ENCODE peak calls at places on chromosomes 2 and 18, in nine cellular contexts. One of them, this sample, is unnamed.

GRCh38 chr2:39706350-39706749 is 40.6 kb downstream of the TMEM178A start:
- DNase-seq in COR-L47: no peak
- DNase-seq in NCI-H446: no peak
- DNase-seq in stimulated activated CD4-positive, alpha-beta T cell treated with anti-CD3 and anti-CD28 coated beads, Interleukin-15, amount 100 ng/mL, for 1 hour: no peak
- DNase-seq in central memory CD8-positive, alpha-beta T cell: no peak
- DNase-seq in tibial artery: no peak
- DNase-seq in caudate nucleus: no peak
- DNase-seq in G401: no peak
- DNase-seq in left cardiac atrium: no peak
- DNase-seq in this sample: no peak

GRCh38 chr2:233189032-233189431 is 62.4 kb upstream of the ATG16L1 start:
- DNase-seq in left cardiac atrium: no peak
- DNase-seq in NCI-H446: no peak
- DNase-seq in COR-L47: no peak
- DNase-seq in tibial artery: no peak
- DNase-seq in stimulated activated CD4-positive, alpha-beta T cell treated with anti-CD3 and anti-CD28 coated beads, Interleukin-15, amount 100 ng/mL, for 1 hour: no peak
- DNase-seq in central memory CD8-positive, alpha-beta T cell: no peak
- DNase-seq in G401: peak; percentile 21
- DNase-seq in caudate nucleus: no peak
- DNase-seq in this sample: no peak

GRCh38 chr18:809985-810642 is 1.9 kb downstream of the YES1 start:
- DNase-seq in central memory CD8-positive, alpha-beta T cell: no peak
- DNase-seq in NCI-H446: no peak
- DNase-seq in G401: no peak
- DNase-seq in left cardiac atrium: no peak
- DNase-seq in tibial artery: no peak
- DNase-seq in caudate nucleus: no peak
- DNase-seq in COR-L47: no peak
- DNase-seq in stimulated activated CD4-positive, alpha-beta T cell treated with anti-CD3 and anti-CD28 coated beads, Interleukin-15, amount 100 ng/mL, for 1 hour: no peak
- DNase-seq in this sample: no peak

GRCh38 chr18:46915800-46916550 is 1.3 kb downstream of the PIAS2 start:
- DNase-seq in caudate nucleus: no peak
- DNase-seq in left cardiac atrium: no peak
- DNase-seq in NCI-H446: no peak
- DNase-seq in stimulated activated CD4-positive, alpha-beta T cell treated with anti-CD3 and anti-CD28 coated beads, Interleukin-15, amount 100 ng/mL, for 1 hour: no peak
- DNase-seq in tibial artery: no peak
- DNase-seq in G401: peak; percentile 30
- DNase-seq in central memory CD8-positive, alpha-beta T cell: no peak
- DNase-seq in COR-L47: peak; percentile 41
- DNase-seq in this sample: no peak

GRCh38 chr2:15846626-15847025 is 93.7 kb upstream of the MYCN start:
- DNase-seq in left cardiac atrium: no peak
- DNase-seq in stimulated activated CD4-positive, alpha-beta T cell treated with anti-CD3 and anti-CD28 coated beads, Interleukin-15, amount 100 ng/mL, for 1 hour: no peak
- DNase-seq in NCI-H446: no peak
- DNase-seq in central memory CD8-positive, alpha-beta T cell: no peak
- DNase-seq in COR-L47: no peak
- DNase-seq in caudate nucleus: no peak
- DNase-seq in G401: peak; percentile 88
- DNase-seq in tibial artery: no peak
- DNase-seq in this sample: no peak

GRCh38 chr2:151339168-151339567 is 18.2 kb upstream of the TNFAIP6 start:
- DNase-seq in tibial artery: no peak
- DNase-seq in stimulated activated CD4-positive, alpha-beta T cell treated with anti-CD3 and anti-CD28 coated beads, Interleukin-15, amount 100 ng/mL, for 1 hour: no peak
- DNase-seq in left cardiac atrium: no peak
- DNase-seq in NCI-H446: peak; percentile 52
- DNase-seq in caudate nucleus: no peak
- DNase-seq in COR-L47: no peak
- DNase-seq in G401: peak; percentile 43
- DNase-seq in central memory CD8-positive, alpha-beta T cell: no peak
- DNase-seq in this sample: no peak

GRCh38 chr2:40148344-40148743 is 303.5 kb downstream of the SLC8A1 start:
- DNase-seq in COR-L47: no peak
- DNase-seq in NCI-H446: no peak
- DNase-seq in tibial artery: no peak
- DNase-seq in G401: no peak
- DNase-seq in caudate nucleus: no peak
- DNase-seq in left cardiac atrium: no peak
- DNase-seq in stimulated activated CD4-positive, alpha-beta T cell treated with anti-CD3 and anti-CD28 coated beads, Interleukin-15, amount 100 ng/mL, for 1 hour: no peak
- DNase-seq in central memory CD8-positive, alpha-beta T cell: no peak
- DNase-seq in this sample: no peak

GRCh38 chr18:43161528-43161927 is 46.0 kb upstream of the RIT2 start:
- DNase-seq in tibial artery: no peak
- DNase-seq in COR-L47: no peak
- DNase-seq in caudate nucleus: no peak
- DNase-seq in left cardiac atrium: no peak
- DNase-seq in NCI-H446: no peak
- DNase-seq in central memory CD8-positive, alpha-beta T cell: no peak
- DNase-seq in G401: no peak
- DNase-seq in stimulated activated CD4-positive, alpha-beta T cell treated with anti-CD3 and anti-CD28 coated beads, Interleukin-15, amount 100 ng/mL, for 1 hour: no peak
- DNase-seq in this sample: no peak

GRCh38 chr18:22020127-22020866 is 149.1 kb upstream of the GATA6 start:
- DNase-seq in caudate nucleus: no peak
- DNase-seq in G401: no peak
- DNase-seq in central memory CD8-positive, alpha-beta T cell: no peak
- DNase-seq in COR-L47: no peak
- DNase-seq in tibial artery: no peak
- DNase-seq in NCI-H446: no peak
- DNase-seq in stimulated activated CD4-positive, alpha-beta T cell treated with anti-CD3 and anti-CD28 coated beads, Interleukin-15, amount 100 ng/mL, for 1 hour: no peak
- DNase-seq in left cardiac atrium: no peak
- DNase-seq in this sample: no peak

GRCh38 chr2:140804682-140805235 is 1326.1 kb downstream of the LRP1B start:
- DNase-seq in left cardiac atrium: no peak
- DNase-seq in tibial artery: no peak
- DNase-seq in caudate nucleus: no peak
- DNase-seq in stimulated activated CD4-positive, alpha-beta T cell treated with anti-CD3 and anti-CD28 coated beads, Interleukin-15, amount 100 ng/mL, for 1 hour: no peak
- DNase-seq in G401: no peak
- DNase-seq in NCI-H446: no peak
- DNase-seq in COR-L47: no peak
- DNase-seq in central memory CD8-positive, alpha-beta T cell: no peak
- DNase-seq in this sample: no peak

GRCh38 chr2:241702155-241702404 is 241 bp downstream of the ING5 start:
- DNase-seq in tibial artery: no peak
- DNase-seq in left cardiac atrium: no peak
- DNase-seq in central memory CD8-positive, alpha-beta T cell: no peak
- DNase-seq in stimulated activated CD4-positive, alpha-beta T cell treated with anti-CD3 and anti-CD28 coated beads, Interleukin-15, amount 100 ng/mL, for 1 hour: peak; percentile 81
- DNase-seq in caudate nucleus: peak; percentile 58
- DNase-seq in G401: no peak
- DNase-seq in NCI-H446: peak; percentile 86
- DNase-seq in COR-L47: no peak
- DNase-seq in this sample: no peak

GRCh38 chr2:218995561-218995960 is 2.3 kb upstream of the CRYBA2 start:
- DNase-seq in NCI-H446: no peak
- DNase-seq in G401: no peak
- DNase-seq in tibial artery: no peak
- DNase-seq in caudate nucleus: no peak
- DNase-seq in central memory CD8-positive, alpha-beta T cell: no peak
- DNase-seq in left cardiac atrium: no peak
- DNase-seq in COR-L47: no peak
- DNase-seq in stimulated activated CD4-positive, alpha-beta T cell treated with anti-CD3 and anti-CD28 coated beads, Interleukin-15, amount 100 ng/mL, for 1 hour: no peak
- DNase-seq in this sample: no peak

GRCh38 chr2:105934467-105934866 is 189.8 kb downstream of the NCK2 start:
- DNase-seq in G401: no peak
- DNase-seq in tibial artery: no peak
- DNase-seq in NCI-H446: no peak
- DNase-seq in left cardiac atrium: no peak
- DNase-seq in COR-L47: no peak
- DNase-seq in stimulated activated CD4-positive, alpha-beta T cell treated with anti-CD3 and anti-CD28 coated beads, Interleukin-15, amount 100 ng/mL, for 1 hour: peak; percentile 9
- DNase-seq in central memory CD8-positive, alpha-beta T cell: peak; percentile 13
- DNase-seq in caudate nucleus: no peak
- DNase-seq in this sample: no peak

GRCh38 chr2:150575861-150576260 is 88.4 kb upstream of the RND3 start:
- DNase-seq in COR-L47: no peak
- DNase-seq in G401: no peak
- DNase-seq in NCI-H446: no peak
- DNase-seq in caudate nucleus: no peak
- DNase-seq in stimulated activated CD4-positive, alpha-beta T cell treated with anti-CD3 and anti-CD28 coated beads, Interleukin-15, amount 100 ng/mL, for 1 hour: no peak
- DNase-seq in tibial artery: no peak
- DNase-seq in central memory CD8-positive, alpha-beta T cell: no peak
- DNase-seq in left cardiac atrium: no peak
- DNase-seq in this sample: no peak

GRCh38 chr2:189439342-189439741 is 1.9 kb upstream of the WDR75 start:
- DNase-seq in left cardiac atrium: no peak
- DNase-seq in tibial artery: no peak
- DNase-seq in NCI-H446: no peak
- DNase-seq in G401: no peak
- DNase-seq in caudate nucleus: no peak
- DNase-seq in central memory CD8-positive, alpha-beta T cell: no peak
- DNase-seq in stimulated activated CD4-positive, alpha-beta T cell treated with anti-CD3 and anti-CD28 coated beads, Interleukin-15, amount 100 ng/mL, for 1 hour: no peak
- DNase-seq in COR-L47: no peak
- DNase-seq in this sample: no peak

GRCh38 chr2:204072443-204073324 is 136.1 kb downstream of the ICOS start:
- DNase-seq in left cardiac atrium: no peak
- DNase-seq in stimulated activated CD4-positive, alpha-beta T cell treated with anti-CD3 and anti-CD28 coated beads, Interleukin-15, amount 100 ng/mL, for 1 hour: peak; percentile 23
- DNase-seq in tibial artery: no peak
- DNase-seq in caudate nucleus: no peak
- DNase-seq in central memory CD8-positive, alpha-beta T cell: peak; percentile 17
- DNase-seq in NCI-H446: peak; percentile 57
- DNase-seq in G401: no peak
- DNase-seq in COR-L47: no peak
- DNase-seq in this sample: no peak

GRCh38 chr18:27581261-27581904 is 396.3 kb upstream of the CHST9 start:
- DNase-seq in tibial artery: no peak
- DNase-seq in central memory CD8-positive, alpha-beta T cell: no peak
- DNase-seq in left cardiac atrium: no peak
- DNase-seq in stimulated activated CD4-positive, alpha-beta T cell treated with anti-CD3 and anti-CD28 coated beads, Interleukin-15, amount 100 ng/mL, for 1 hour: no peak
- DNase-seq in G401: no peak
- DNase-seq in NCI-H446: no peak
- DNase-seq in caudate nucleus: no peak
- DNase-seq in COR-L47: no peak
- DNase-seq in this sample: no peak

GRCh38 chr2:23430263-23430662 is 45.3 kb downstream of the KLHL29 start:
- DNase-seq in caudate nucleus: no peak
- DNase-seq in COR-L47: no peak
- DNase-seq in stimulated activated CD4-positive, alpha-beta T cell treated with anti-CD3 and anti-CD28 coated beads, Interleukin-15, amount 100 ng/mL, for 1 hour: no peak
- DNase-seq in left cardiac atrium: no peak
- DNase-seq in NCI-H446: no peak
- DNase-seq in G401: no peak
- DNase-seq in central memory CD8-positive, alpha-beta T cell: no peak
- DNase-seq in tibial artery: no peak
- DNase-seq in this sample: no peak

GRCh38 chr2:82139979-82140611 is 1835.5 kb upstream of the LRRTM1 start:
- DNase-seq in tibial artery: no peak
- DNase-seq in stimulated activated CD4-positive, alpha-beta T cell treated with anti-CD3 and anti-CD28 coated beads, Interleukin-15, amount 100 ng/mL, for 1 hour: no peak
- DNase-seq in left cardiac atrium: no peak
- DNase-seq in COR-L47: no peak
- DNase-seq in caudate nucleus: no peak
- DNase-seq in central memory CD8-positive, alpha-beta T cell: no peak
- DNase-seq in G401: no peak
- DNase-seq in NCI-H446: no peak
- DNase-seq in this sample: no peak

GRCh38 chr2:16890081-16890480 is 224.4 kb upstream of the CYRIA start:
- DNase-seq in NCI-H446: no peak
- DNase-seq in COR-L47: no peak
- DNase-seq in tibial artery: no peak
- DNase-seq in G401: no peak
- DNase-seq in left cardiac atrium: no peak
- DNase-seq in caudate nucleus: no peak
- DNase-seq in central memory CD8-positive, alpha-beta T cell: no peak
- DNase-seq in stimulated activated CD4-positive, alpha-beta T cell treated with anti-CD3 and anti-CD28 coated beads, Interleukin-15, amount 100 ng/mL, for 1 hour: no peak
- DNase-seq in this sample: no peak

GRCh38 chr2:137675584-137676327 is 288.5 kb upstream of the HNMT start:
- DNase-seq in caudate nucleus: no peak
- DNase-seq in stimulated activated CD4-positive, alpha-beta T cell treated with anti-CD3 and anti-CD28 coated beads, Interleukin-15, amount 100 ng/mL, for 1 hour: no peak
- DNase-seq in NCI-H446: no peak
- DNase-seq in left cardiac atrium: no peak
- DNase-seq in COR-L47: no peak
- DNase-seq in central memory CD8-positive, alpha-beta T cell: no peak
- DNase-seq in G401: no peak
- DNase-seq in tibial artery: no peak
- DNase-seq in this sample: no peak

GRCh38 chr18:55401638-55402191 is 186.3 kb downstream of the TCF4 start:
- DNase-seq in central memory CD8-positive, alpha-beta T cell: no peak
- DNase-seq in NCI-H446: no peak
- DNase-seq in G401: peak; percentile 74
- DNase-seq in tibial artery: peak; percentile 33
- DNase-seq in stimulated activated CD4-positive, alpha-beta T cell treated with anti-CD3 and anti-CD28 coated beads, Interleukin-15, amount 100 ng/mL, for 1 hour: no peak
- DNase-seq in left cardiac atrium: peak; percentile 41
- DNase-seq in COR-L47: no peak
- DNase-seq in caudate nucleus: no peak
- DNase-seq in this sample: peak; percentile 48